ENCODE peak calls at places on chromosomes 4 and X, in seven cellular contexts. Z is right cardiac atrium; C is T-helper 17 cell; P is aorta; B is naive thymus-derived CD4-positive, alpha-beta T cell; F is T-cell; X is activated CD8-positive, alpha-beta T cell treated with anti-CD3 and anti-CD28 coated beads for 36 hours. E is an unnamed sample.

GRCh38 chr4:126843492-126844067 is 789.2 kb upstream of the INTU start:
- ATAC-seq in P (no peak), C (no peak), F (no peak), Z (no peak), B (no peak), X (no peak), E (no peak)

GRCh38 chr4:69321153-69321729 is 41.0 kb downstream of the UGT2B28 start:
- ATAC-seq in Z (no peak), F (no peak), C (no peak), P (peak; percentile 38), B (peak; percentile 6), X (no peak), E (no peak)

GRCh38 chrX:103999234-103999633 is 14.3 kb downstream of the H2BW1 start:
- ATAC-seq in P (no peak), C (no peak), X (no peak), F (no peak), B (no peak), Z (no peak), E (no peak)

GRCh38 chr4:123478859-123479345 is 82.3 kb downstream of the SPRY1 start:
- ATAC-seq in C (no peak), P (no peak), X (no peak), B (no peak), Z (no peak), F (no peak), E (no peak)

GRCh38 chr4:124483043-124483906 is 229.3 kb downstream of the ANKRD50 start:
- ATAC-seq in P (no peak), X (no peak), Z (no peak), F (no peak), B (no peak), C (no peak), E (no peak)

GRCh38 chr4:6854098-6854744 is 55.4 kb upstream of the TBC1D14 start:
- ATAC-seq in C (no peak), X (no peak), F (no peak), B (peak; percentile 61), Z (no peak), P (no peak), E (no peak)

GRCh38 chrX:9825129-9825865 is 39.1 kb downstream of the SHROOM2 start:
- ATAC-seq in C (no peak), Z (no peak), F (no peak), P (no peak), X (no peak), B (no peak), E (no peak)

GRCh38 chrX:50827996-50828395 is 14.0 kb upstream of the SHROOM4 start:
- ATAC-seq in C (no peak), Z (no peak), B (no peak), X (no peak), P (no peak), F (no peak), E (no peak)

GRCh38 chrX:38870386-38870895 is 69.2 kb downstream of the MID1IP1 start:
- ATAC-seq in X (no peak), B (peak; percentile 41), F (no peak), Z (no peak), C (no peak), P (no peak), E (no peak)

GRCh38 chr4:168334053-168334452 is 15.5 kb upstream of the DDX60 start:
- ATAC-seq in B (no peak), F (no peak), X (no peak), C (no peak), Z (no peak), P (no peak), E (no peak)

GRCh38 chr4:115370490-115370889 is 257.1 kb upstream of the NDST4 start:
- ATAC-seq in X (no peak), F (no peak), P (no peak), Z (no peak), B (no peak), C (no peak), E (no peak)

GRCh38 chr4:25900901-25901500 is 13.0 kb upstream of the SMIM20 start:
- ATAC-seq in B (no peak), X (no peak), P (no peak), C (no peak), F (no peak), Z (no peak), E (no peak)

GRCh38 chr4:55509272-55509671 is 37.4 kb downstream of the CLOCK start:
- ATAC-seq in Z (no peak), P (no peak), X (no peak), B (no peak), F (no peak), C (no peak), E (no peak)

GRCh38 chr4:55887594-55887993 is 34.1 kb downstream of the EXOC1 start:
- ATAC-seq in X (no peak), F (no peak), C (no peak), Z (no peak), B (no peak), P (no peak), E (no peak)

GRCh38 chrX:12891167-12891566 is 15.3 kb upstream of the TLR8 start:
- ATAC-seq in C (no peak), Z (no peak), X (no peak), P (no peak), F (no peak), B (no peak), E (no peak)

GRCh38 chr4:153530284-153530995 is 64.3 kb downstream of the TMEM131L start:
- ATAC-seq in B (peak; percentile 60), P (peak; percentile 63), C (peak; percentile 77), X (peak; percentile 35), F (peak; percentile 69), Z (peak; percentile 38), E (peak; percentile 22)

GRCh38 chr4:108342325-108342986 is 173.7 kb upstream of the LEF1 start:
- ATAC-seq in F (peak; percentile 94), B (peak; percentile 95), X (peak; percentile 95), P (no peak), C (peak; percentile 94), Z (no peak), E (peak; percentile 74)

E was measured in activated CD4-positive, CD25-positive, alpha-beta regulatory T cell treated with anti-CD3 and anti-CD28 coated beads, Interleukin-2, amount 50 U/mL, for 24 hours.